ENCODE peak calls at places on chromosomes 13 and 19, in five cellular contexts. H, L, F, Q and N are unnamed samples.
A peak's percentile ranks its signal among the peaks of the same experiment; 100 is the strongest.

GRCh38 chr19:51029718-51030117 is 3.3 kb upstream of the KLK11 start:
- DNase-seq in Q (no peak), H (peak; percentile 56), L (peak; percentile 66), F (no peak), N (no peak)

GRCh38 chr13:84574851-84575250 is 692.6 kb upstream of the SLITRK1 start:
- DNase-seq in F (no peak), H (no peak), Q (no peak), L (no peak), N (peak; percentile 0)

GRCh38 chr13:30113983-30114491 is 193.3 kb downstream of the KATNAL1 start:
- DNase-seq in Q (no peak), F (peak; percentile 12), L (peak; percentile 15), H (peak; percentile 32), N (no peak)

GRCh38 chr13:27151798-27152599 is 19.6 kb downstream of the USP12 start:
- DNase-seq in H (no peak), F (peak; percentile 55), Q (no peak), L (no peak), N (no peak)

GRCh38 chr19:15463865-15464371 is 426 bp downstream of the RASAL3 start:
- DNase-seq in L (no peak), F (no peak), H (peak; percentile 59), Q (no peak), N (no peak)

GRCh38 chr13:43804461-43805070 is 17.8 kb upstream of the ENOX1 start:
- DNase-seq in Q (peak; percentile 13), L (peak; percentile 8), H (peak; percentile 80), F (peak; percentile 39), N (peak; percentile 51)

GRCh38 chr19:5686326-5686646 is 3.8 kb upstream of the RPL36 start:
- DNase-seq in Q (no peak), F (no peak), H (no peak), L (no peak), N (no peak)

GRCh38 chr19:39709026-39709872 is 5.0 kb downstream of the LGALS14 start:
- DNase-seq in L (no peak), Q (no peak), H (no peak), F (no peak), N (no peak)

GRCh38 chr13:51728275-51728673 is 75.7 kb downstream of the DHRS12 start:
- DNase-seq in Q (no peak), H (no peak), F (no peak), L (no peak), N (no peak)

GRCh38 chr13:76936736-76937135 is 11.6 kb upstream of the ACOD1 start:
- DNase-seq in Q (no peak), H (no peak), F (no peak), L (no peak), N (no peak)

GRCh38 chr13:50676602-50677001 is 166.9 kb downstream of the DLEU7 start:
- DNase-seq in Q (no peak), F (no peak), H (no peak), L (no peak), N (no peak)

GRCh38 chr13:29654807-29655547 is 59.5 kb upstream of the SLC7A1 start:
- DNase-seq in Q (no peak), F (no peak), H (no peak), L (no peak), N (no peak)

GRCh38 chr13:110913322-110913721 is 1.5 kb downstream of the ANKRD10 start:
- DNase-seq in Q (no peak), H (no peak), F (peak; percentile 28), L (no peak), N (no peak)

GRCh38 chr13:32587774-32588165 is 1.5 kb downstream of the PDS5B start:
- DNase-seq in L (no peak), F (peak; percentile 9), Q (no peak), H (no peak), N (no peak)

GRCh38 chr19:56141416-56141992 is 417 bp downstream of the ZNF444 start:
- DNase-seq in Q (no peak), F (no peak), H (peak; percentile 55), L (no peak), N (no peak)

GRCh38 chr13:110425444-110425780 is 118.3 kb downstream of the COL4A2 start:
- DNase-seq in Q (no peak), L (no peak), F (no peak), H (no peak), N (no peak)

GRCh38 chr19:38944981-38945506 is 14.3 kb downstream of the MRPS12 start:
- DNase-seq in H (peak; percentile 35), L (peak; percentile 67), Q (no peak), F (no peak), N (peak; percentile 63)

GRCh38 chr13:20193142-20193923 is 595 bp upstream of the GJB2 start:
- DNase-seq in F (no peak), H (peak; percentile 27), L (no peak), Q (no peak), N (no peak)

GRCh38 chr13:68439821-68440220 is 1209.7 kb upstream of the PCDH9 start:
- DNase-seq in Q (no peak), F (no peak), L (no peak), H (no peak), N (no peak)

GRCh38 chr19:55526216-55527196 is 10.4 kb downstream of the SBK2 start:
- DNase-seq in F (peak; percentile 31), H (peak; percentile 40), L (no peak), Q (no peak), N (peak; percentile 95)

GRCh38 chr19:34975056-34975455 is 11.0 kb upstream of the ZNF792 start:
- DNase-seq in L (no peak), F (peak; percentile 45), Q (no peak), H (no peak), N (no peak)

GRCh38 chr19:38852231-38853044 is 2.7 kb upstream of the HNRNPL start:
- DNase-seq in F (no peak), H (peak; percentile 78), Q (no peak), L (no peak), N (peak; percentile 86)

GRCh38 chr19:38592940-38593339 is 24.8 kb downstream of the MAP4K1 start:
- DNase-seq in L (no peak), Q (no peak), F (no peak), H (peak; percentile 61), N (no peak)

GRCh38 chr19:11964858-11965645 is at the start of gene ZNF763:
- DNase-seq in H (peak; percentile 99), Q (peak; percentile 79), L (peak; percentile 24), F (peak; percentile 60), N (no peak)

GRCh38 chr13:114108894-114109293 is 23.5 kb downstream of the RASA3 start:
- DNase-seq in H (no peak), L (no peak), Q (no peak), F (no peak), N (no peak)

GRCh38 chr13:112896736-112897602 is 72.0 kb upstream of the MCF2L start:
- DNase-seq in H (no peak), F (no peak), Q (no peak), L (no peak), N (no peak)

GRCh38 chr13:106477303-106477702 is 58.2 kb downstream of the EFNB2 start:
- DNase-seq in Q (no peak), F (no peak), L (no peak), H (no peak), N (no peak)

GRCh38 chr13:39510296-39510695 is 92.7 kb downstream of the LHFPL6 start:
- DNase-seq in H (no peak), L (no peak), F (no peak), Q (peak; percentile 17), N (no peak)

GRCh38 chr19:5292843-5293606 is 47.6 kb downstream of the PTPRS start:
- DNase-seq in F (no peak), Q (no peak), H (peak; percentile 88), L (peak; percentile 97), N (peak; percentile 77)

GRCh38 chr13:91398413-91399188 is at the start of gene GPC5:
- DNase-seq in H (peak; percentile 76), L (peak; percentile 100), F (peak; percentile 15), Q (no peak), N (peak; percentile 29)

GRCh38 chr19:7340959-7341837 is 7.5 kb upstream of the ARHGEF18 start:
- DNase-seq in L (peak; percentile 67), F (peak; percentile 73), Q (peak; percentile 92), H (peak; percentile 94), N (peak; percentile 69)

GRCh38 chr13:25167349-25167748 is 4.7 kb downstream of the AMER2 start:
- DNase-seq in L (no peak), F (no peak), Q (no peak), H (no peak), N (no peak)

GRCh38 chr13:103557878-103558277 is 491.7 kb upstream of the SLC10A2 start:
- DNase-seq in F (no peak), L (no peak), H (no peak), Q (no peak), N (no peak)

GRCh38 chr19:2477732-2478191 is 1.8 kb downstream of the GADD45B start:
- DNase-seq in F (no peak), H (no peak), Q (no peak), L (no peak), N (peak; percentile 63)

GRCh38 chr13:26601669-26602068 is 44.2 kb downstream of the WASF3 start:
- DNase-seq in F (no peak), L (no peak), H (no peak), Q (peak; percentile 15), N (no peak)

GRCh38 chr19:31112158-31112557 is 237.1 kb downstream of the TSHZ3 start:
- DNase-seq in H (no peak), Q (no peak), L (no peak), F (no peak), N (no peak)
- TF ChIP-seq JUNB in H (no peak), Q (no peak), L (no peak), F (no peak), N (no peak)

DNA sequence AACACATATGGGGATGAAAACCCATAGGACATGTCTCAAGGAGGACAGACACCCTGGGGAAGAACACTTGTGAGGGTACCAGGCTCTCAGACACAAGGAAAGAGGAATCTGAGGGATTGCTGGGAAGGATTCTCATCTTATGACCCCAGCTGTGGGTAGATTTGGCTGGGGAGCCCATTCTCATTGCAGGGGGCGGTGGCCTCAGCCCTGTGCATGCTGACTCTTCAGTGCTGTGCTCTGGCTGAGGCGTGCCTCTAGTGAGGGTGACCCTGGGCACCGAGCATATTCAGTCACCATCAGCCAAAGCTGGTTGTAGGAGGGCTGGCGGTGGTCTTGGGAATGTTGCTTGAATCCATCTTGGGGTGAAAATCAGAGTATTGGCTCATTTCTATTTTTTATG is 140.7 kb downstream of the TM9SF2 start:
- DNase-seq in F (no peak), Q (no peak), H (no peak), L (no peak), N (no peak)
- TF ChIP-seq JUNB in F (no peak), Q (no peak), H (no peak), L (no peak), N (no peak)

DNA sequence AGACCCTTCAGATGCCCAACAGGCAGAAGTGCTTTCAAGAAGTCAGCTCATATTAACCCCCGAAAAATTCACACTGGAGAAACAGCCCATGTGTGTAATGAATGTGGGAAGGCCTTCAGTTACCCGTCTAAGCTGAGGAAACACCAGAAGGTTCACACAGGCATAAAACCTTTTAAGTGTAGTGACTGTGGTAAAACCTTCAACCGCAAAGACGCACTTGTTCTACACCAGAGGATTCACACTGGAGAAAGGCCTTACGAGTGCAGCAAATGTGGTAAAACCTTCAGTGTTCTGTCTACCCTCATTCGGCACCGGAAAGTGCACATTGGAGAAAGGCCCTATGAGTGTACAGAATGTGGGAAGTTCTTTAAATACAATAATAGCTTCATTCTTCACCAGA is 8.6 kb downstream of the ZNF584 start:
- DNase-seq in F (no peak), L (no peak), H (no peak), Q (no peak), N (no peak)
- TF ChIP-seq JUNB in F (no peak), L (no peak), H (no peak), Q (no peak), N (no peak)

GRCh38 chr19:49761249-49761624 is 1.9 kb downstream of the TSKS start:
- DNase-seq in L (no peak), Q (no peak), H (no peak), F (no peak), N (no peak)
- TF ChIP-seq JUNB in L (no peak), Q (no peak), H (no peak), F (no peak), N (no peak)

GRCh38 chr19:13557756-13558398 is 51.6 kb upstream of the CACNA1A start:
- DNase-seq in Q (no peak), F (no peak), H (peak; percentile 81), L (peak; percentile 53), N (no peak)
- TF ChIP-seq JUNB in Q (no peak), F (no peak), H (no peak), L (no peak), N (no peak)